ENCODE peak calls at places on chromosomes 7 and 10, in ten cellular contexts. W is NCI-H1694 treated with DMSO at 0.1 percent for 48 hours; V is KBM-7; J is activated CD8-positive, alpha-beta memory T cell treated with anti-CD3 and anti-CD28 coated beads, Interleukin-2, amount 50 U/mL, for 48 hours; Q is activated naive CD4-positive, alpha-beta T cell treated with anti-CD3 and anti-CD28 coated beads, Interleukin-2, amount 50 U/mL, for 16 hours; R is endothelial cell; P is fibroblast of lung; A is GM20000; I is posterior vena cava; C is stimulated activated CD4-positive, alpha-beta T cell treated with anti-CD3 and anti-CD28 coated beads, Interleukin-2, amount 100 ng/mL, for 24 hours. S is an unnamed sample.

GRCh38 chr10:43865275-43866135 is 216.8 kb upstream of the ZNF32 start:
- DNase-seq in W (no peak), V (no peak), J (peak), Q (no peak), R (no peak), P (no peak), A (no peak), I (no peak), C (no peak), S (peak)

GRCh38 chr7:28296571-28297483 is 115.5 kb upstream of the CREB5 start:
- DNase-seq in W (peak), V (no peak), J (peak), Q (peak), R (peak), P (peak), A (peak), I (no peak), C (peak), S (no peak)

GRCh38 chr7:424301-424935 is 95.2 kb downstream of the PDGFA start:
- DNase-seq in W (peak), V (no peak), J (no peak), Q (no peak), R (no peak), P (no peak), A (no peak), I (peak), C (no peak), S (no peak)

GRCh38 chr7:11327633-11328032 is 354.0 kb downstream of the PHF14 start:
- DNase-seq in W (peak), V (no peak), J (no peak), Q (no peak), R (no peak), P (no peak), A (no peak), I (no peak), C (no peak), S (no peak)

GRCh38 chr10:62726638-62727037 is 77.9 kb upstream of the ADO start:
- DNase-seq in W (no peak), V (no peak), J (no peak), Q (no peak), R (no peak), P (no peak), A (no peak), I (no peak), C (no peak), S (no peak)

GRCh38 chr7:151917791-151918311 is 38.4 kb upstream of the GALNTL5 start:
- DNase-seq in W (no peak), V (no peak), J (peak), Q (no peak), R (no peak), P (no peak), A (no peak), I (no peak), C (no peak), S (peak)

GRCh38 chr7:47685712-47686376 is 103.9 kb upstream of the TNS3 start:
- DNase-seq in W (no peak), V (no peak), J (no peak), Q (no peak), R (no peak), P (no peak), A (no peak), I (no peak), C (no peak), S (no peak)

GRCh38 chr10:93749218-93749799 is 8.4 kb upstream of the LGI1 start:
- DNase-seq in W (no peak), V (no peak), J (no peak), Q (no peak), R (no peak), P (no peak), A (no peak), I (no peak), C (no peak), S (no peak)

GRCh38 chr10:5522913-5523560 is 1.7 kb upstream of the CALML3 start:
- DNase-seq in W (no peak), V (no peak), J (peak), Q (no peak), R (no peak), P (no peak), A (no peak), I (peak), C (no peak), S (no peak)

GRCh38 chr10:50674469-50675254 is 50.9 kb upstream of the SGMS1 start:
- DNase-seq in W (no peak), V (no peak), J (no peak), Q (no peak), R (no peak), P (no peak), A (no peak), I (no peak), C (no peak), S (no peak)

GRCh38 chr7:706721-707120 is 19.8 kb upstream of the DNAAF5 start:
- DNase-seq in W (no peak), V (no peak), J (no peak), Q (no peak), R (no peak), P (no peak), A (no peak), I (peak), C (no peak), S (no peak)

GRCh38 chr10:308101-308500 is 172.8 kb downstream of the ZMYND11 start:
- DNase-seq in W (no peak), V (no peak), J (no peak), Q (no peak), R (no peak), P (no peak), A (no peak), I (no peak), C (no peak), S (no peak)

GRCh38 chr7:43586251-43586900 is 3.5 kb downstream of the STK17A start:
- DNase-seq in W (no peak), V (no peak), J (no peak), Q (no peak), R (no peak), P (no peak), A (no peak), I (no peak), C (no peak), S (no peak)

GRCh38 chr7:90645784-90646183 is 49.7 kb downstream of the CDK14 start:
- DNase-seq in W (no peak), V (no peak), J (no peak), Q (no peak), R (no peak), P (no peak), A (no peak), I (no peak), C (no peak), S (no peak)

GRCh38 chr7:17965600-17965999 is 25.3 kb upstream of the SNX13 start:
- DNase-seq in W (no peak), V (no peak), J (no peak), Q (no peak), R (no peak), P (peak), A (no peak), I (no peak), C (no peak), S (no peak)